ENCODE peak calls at places on chromosomes 1 and 21, in six cellular contexts. R is stimulated activated CD8-positive, alpha-beta memory T cell treated with anti-CD3 and anti-CD28 coated beads, Interleukin-4, amount 100 ng/mL, for 24 hours; T is cardiac muscle cell; X is CD4-positive, alpha-beta T cell; E is NCI-H1105 treated with DMSO at 0.1 percent for 48 hours; C is NCI-H1694. M is an unnamed sample.

GRCh38 chr1:110897685-110898084 is 24.7 kb downstream of the CD53 start:
- DNase-seq in X (no peak), C (no peak), E (no peak), T (no peak), R (no peak), M (no peak)

GRCh38 chr1:24427469-24427862 is 11.9 kb downstream of the NIPAL3 start:
- DNase-seq in R (no peak), X (no peak), E (peak; percentile 82), T (no peak), C (no peak), M (no peak)

GRCh38 chr21:17697474-17697873 is 84.8 kb upstream of the BTG3 start:
- DNase-seq in C (no peak), X (no peak), R (no peak), T (no peak), E (no peak), M (no peak)

GRCh38 chr1:168653567-168653966 is 75.4 kb downstream of the DPT start:
- DNase-seq in T (no peak), R (no peak), X (no peak), C (no peak), E (no peak), M (no peak)

GRCh38 chr1:77671836-77672235 is 10.6 kb downstream of the ZZZ3 start:
- DNase-seq in T (peak; percentile 16), E (no peak), X (no peak), R (no peak), C (no peak), M (no peak)

GRCh38 chr1:23436520-23437354 is 12.2 kb upstream of the TCEA3 start:
- DNase-seq in T (no peak), E (no peak), X (no peak), C (no peak), R (no peak), M (no peak)

GRCh38 chr21:37057614-37058013 is 15.3 kb downstream of the PIGP start:
- DNase-seq in C (no peak), T (no peak), E (no peak), R (no peak), X (no peak), M (no peak)

GRCh38 chr1:58402444-58402843 is 144.1 kb downstream of the OMA1 start:
- DNase-seq in R (no peak), T (peak; percentile 25), C (no peak), E (no peak), X (no peak), M (no peak)

GRCh38 chr1:19374402-19374801 is 62.3 kb downstream of the SLC66A1 start:
- DNase-seq in T (no peak), R (no peak), X (no peak), C (no peak), E (no peak), M (no peak)

M was measured in left cardiac atrium.